ENCODE peak calls at places on chromosomes 6 and 20, in four cellular contexts. A is islet precursor cell, I is MM.1S, G is retina. L is an unnamed sample.
A peak's percentile ranks its signal among the peaks of the same experiment; 100 is the strongest.

GRCh38 chr6:86203044-86203443 is 560.4 kb upstream of the SYNCRIP start:
- DNase-seq in A (no peak), G (no peak), I (no peak), L (no peak)

GRCh38 chr6:17305219-17306001 is 24.2 kb downstream of the RBM24 start:
- DNase-seq in A (no peak), G (no peak), I (no peak), L (no peak)

GRCh38 chr20:33531047-33531877 is 41.4 kb downstream of the CBFA2T2 start:
- DNase-seq in G (peak; percentile 18), A (peak; percentile 71), I (peak; percentile 6), L (peak; percentile 48)

GRCh38 chr20:9441948-9442347 is 72.4 kb upstream of the LAMP5 start:
- DNase-seq in A (no peak), I (peak; percentile 85), G (no peak), L (no peak)

GRCh38 chr20:38970302-38970701 is 8.2 kb downstream of the DHX35 start:
- DNase-seq in I (no peak), G (no peak), A (no peak), L (no peak)

GRCh38 chr6:148602136-148602535 is 144.7 kb upstream of the UST start:
- DNase-seq in G (no peak), A (no peak), I (no peak), L (no peak)

GRCh38 chr6:5152417-5152816 is 67.3 kb downstream of the PPP1R3G start:
- DNase-seq in I (no peak), G (no peak), A (no peak), L (no peak)

GRCh38 chr6:2448826-2449571 is 203.6 kb upstream of the GMDS start:
- DNase-seq in I (peak; percentile 34), A (peak; percentile 73), G (peak; percentile 71), L (peak; percentile 64)

GRCh38 chr6:3746119-3746691 is 5.3 kb downstream of the PXDC1 start:
- DNase-seq in A (no peak), G (no peak), I (no peak), L (no peak)

GRCh38 chr20:13644010-13644409 is 5.3 kb upstream of the TASP1 start:
- DNase-seq in A (no peak), I (no peak), G (no peak), L (no peak)

GRCh38 chr20:61850926-61851900 is 214.5 kb downstream of the TAF4 start:
- DNase-seq in I (no peak), G (no peak), A (no peak), L (no peak)

GRCh38 chr6:134721095-134721400 is 228.9 kb downstream of the ALDH8A1 start:
- DNase-seq in I (no peak), A (no peak), G (no peak), L (no peak)

GRCh38 chr6:43933111-43933885 is 163.3 kb downstream of the VEGFA start:
- DNase-seq in I (no peak), G (no peak), A (no peak), L (no peak)

GRCh38 chr6:143965503-143966171 is 42.4 kb downstream of the PLAGL1 start:
- DNase-seq in G (no peak), I (no peak), A (no peak), L (no peak)

GRCh38 chr6:10425973-10426780 is 11.3 kb upstream of the TFAP2A start:
- DNase-seq in I (peak; percentile 71), G (peak; percentile 76), A (peak; percentile 86), L (no peak)

GRCh38 chr6:128412680-128413079 is 107.7 kb downstream of the PTPRK start:
- DNase-seq in A (peak; percentile 52), I (no peak), G (no peak), L (no peak)

GRCh38 chr20:64256282-64256947 is 867 bp downstream of the PCMTD2 start:
- DNase-seq in I (no peak), A (no peak), G (peak; percentile 19), L (no peak)

GRCh38 chr6:20360471-20361119 is 41.1 kb upstream of the E2F3 start:
- DNase-seq in I (no peak), G (no peak), A (no peak), L (no peak)

GRCh38 chr6:127300411-127300810 is 33.7 kb downstream of the RNF146 start:
- DNase-seq in G (no peak), I (no peak), A (peak; percentile 76), L (no peak)

GRCh38 chr20:36215778-36216177 is 20.5 kb upstream of the AAR2 start:
- DNase-seq in I (no peak), G (no peak), A (no peak), L (no peak)

GRCh38 chr6:27922949-27923348 is 10.8 kb upstream of the OR2B2 start:
- DNase-seq in G (no peak), I (no peak), A (no peak), L (no peak)

GRCh38 chr20:54368578-54368977 is 106.8 kb upstream of the DOK5 start:
- DNase-seq in G (no peak), I (no peak), A (no peak), L (no peak)